ENCODE peak calls at places on chromosomes 11 and 22, in nine cellular contexts. One of them, this sample, is unnamed.

GRCh38 chr11:11580831-11581492 is 40.8 kb downstream of the GALNT18 start:
- DNase-seq in breast epithelium: no peak
- DNase-seq in uterus: no peak
- DNase-seq in HCT116: no peak
- DNase-seq in body of pancreas: no peak
- DNase-seq in transverse colon: no peak
- DNase-seq in A549: no peak
- DNase-seq in GM12892: no peak
- DNase-seq in tibial nerve: no peak
- DNase-seq in this sample: no peak

GRCh38 chr11:11332141-11332710 is 20.8 kb downstream of the CSNK2A3 start:
- DNase-seq in GM12892: no peak
- DNase-seq in transverse colon: no peak
- DNase-seq in body of pancreas: no peak
- DNase-seq in A549: no peak
- DNase-seq in tibial nerve: no peak
- DNase-seq in breast epithelium: no peak
- DNase-seq in uterus: no peak
- DNase-seq in HCT116: no peak
- DNase-seq in this sample: no peak

GRCh38 chr11:76083563-76084451 is 122.5 kb downstream of the WNT11 start:
- DNase-seq in transverse colon: no peak
- DNase-seq in GM12892: no peak
- DNase-seq in body of pancreas: no peak
- DNase-seq in A549: no peak
- DNase-seq in breast epithelium: no peak
- DNase-seq in HCT116: no peak
- DNase-seq in tibial nerve: peak; percentile 28
- DNase-seq in uterus: no peak
- DNase-seq in this sample: no peak

GRCh38 chr11:2419638-2420501 is 19.3 kb downstream of the TSSC4 start:
- DNase-seq in breast epithelium: peak; percentile 71
- DNase-seq in transverse colon: peak; percentile 84
- DNase-seq in body of pancreas: peak; percentile 83
- DNase-seq in GM12892: peak; percentile 85
- DNase-seq in tibial nerve: peak; percentile 78
- DNase-seq in HCT116: peak; percentile 52
- DNase-seq in A549: peak; percentile 79
- DNase-seq in uterus: peak; percentile 86
- DNase-seq in this sample: no peak

GRCh38 chr22:44489026-44489425 is 9.0 kb downstream of the RTL6 start:
- DNase-seq in transverse colon: no peak
- DNase-seq in A549: no peak
- DNase-seq in HCT116: no peak
- DNase-seq in breast epithelium: no peak
- DNase-seq in uterus: no peak
- DNase-seq in body of pancreas: no peak
- DNase-seq in tibial nerve: no peak
- DNase-seq in GM12892: no peak
- DNase-seq in this sample: no peak

GRCh38 chr11:65059959-65060824 is 1.8 kb upstream of the NAALADL1 start:
- DNase-seq in tibial nerve: no peak
- DNase-seq in GM12892: no peak
- DNase-seq in breast epithelium: no peak
- DNase-seq in transverse colon: no peak
- DNase-seq in body of pancreas: no peak
- DNase-seq in uterus: no peak
- DNase-seq in A549: no peak
- DNase-seq in HCT116: no peak
- DNase-seq in this sample: no peak

GRCh38 chr11:112087212-112087611 is 539 bp downstream of the SDHD start:
- DNase-seq in HCT116: no peak
- DNase-seq in GM12892: no peak
- DNase-seq in breast epithelium: no peak
- DNase-seq in body of pancreas: no peak
- DNase-seq in tibial nerve: no peak
- DNase-seq in transverse colon: no peak
- DNase-seq in A549: no peak
- DNase-seq in uterus: no peak
- DNase-seq in this sample: no peak

GRCh38 chr11:43212279-43212678 is 99.5 kb upstream of the API5 start:
- DNase-seq in A549: no peak
- DNase-seq in breast epithelium: no peak
- DNase-seq in uterus: no peak
- DNase-seq in transverse colon: no peak
- DNase-seq in body of pancreas: no peak
- DNase-seq in GM12892: no peak
- DNase-seq in HCT116: no peak
- DNase-seq in tibial nerve: no peak
- DNase-seq in this sample: no peak

GRCh38 chr11:86861810-86862209 is 61.5 kb downstream of the PRSS23 start:
- DNase-seq in GM12892: no peak
- DNase-seq in body of pancreas: no peak
- DNase-seq in transverse colon: no peak
- DNase-seq in breast epithelium: no peak
- DNase-seq in A549: peak; percentile 11
- DNase-seq in uterus: no peak
- DNase-seq in HCT116: no peak
- DNase-seq in tibial nerve: no peak
- DNase-seq in this sample: no peak

GRCh38 chr11:63610604-63611394 is 3.4 kb downstream of the PLAAT3 start:
- DNase-seq in breast epithelium: no peak
- DNase-seq in HCT116: no peak
- DNase-seq in GM12892: no peak
- DNase-seq in body of pancreas: no peak
- DNase-seq in tibial nerve: no peak
- DNase-seq in A549: no peak
- DNase-seq in transverse colon: no peak
- DNase-seq in uterus: no peak
- DNase-seq in this sample: no peak

GRCh38 chr11:63573881-63574855 is 11.0 kb upstream of the PLAAT2 start:
- DNase-seq in body of pancreas: peak; percentile 22
- DNase-seq in GM12892: no peak
- DNase-seq in HCT116: no peak
- DNase-seq in breast epithelium: no peak
- DNase-seq in A549: peak; percentile 59
- DNase-seq in tibial nerve: peak; percentile 46
- DNase-seq in uterus: peak; percentile 49
- DNase-seq in transverse colon: peak; percentile 81
- DNase-seq in this sample: no peak

GRCh38 chr11:32426819-32427615 is 8.3 kb downstream of the WT1 start:
- DNase-seq in HCT116: no peak
- DNase-seq in A549: no peak
- DNase-seq in breast epithelium: no peak
- DNase-seq in tibial nerve: no peak
- DNase-seq in transverse colon: no peak
- DNase-seq in uterus: peak; percentile 85
- DNase-seq in GM12892: no peak
- DNase-seq in body of pancreas: no peak
- DNase-seq in this sample: no peak

GRCh38 chr22:37234736-37235711 is 9.0 kb downstream of the RAC2 start:
- DNase-seq in transverse colon: peak; percentile 10
- DNase-seq in uterus: no peak
- DNase-seq in A549: no peak
- DNase-seq in breast epithelium: no peak
- DNase-seq in HCT116: no peak
- DNase-seq in tibial nerve: no peak
- DNase-seq in body of pancreas: no peak
- DNase-seq in GM12892: peak; percentile 7
- DNase-seq in this sample: no peak

GRCh38 chr11:71423181-71423790 is 24.9 kb downstream of the DHCR7 start:
- DNase-seq in transverse colon: no peak
- DNase-seq in tibial nerve: no peak
- DNase-seq in breast epithelium: no peak
- DNase-seq in A549: no peak
- DNase-seq in uterus: no peak
- DNase-seq in HCT116: no peak
- DNase-seq in GM12892: no peak
- DNase-seq in body of pancreas: no peak
- DNase-seq in this sample: no peak

GRCh38 chr11:34331329-34331728 is 26.5 kb downstream of the ABTB2 start:
- DNase-seq in GM12892: no peak
- DNase-seq in HCT116: no peak
- DNase-seq in A549: peak; percentile 64
- DNase-seq in uterus: no peak
- DNase-seq in body of pancreas: no peak
- DNase-seq in transverse colon: no peak
- DNase-seq in breast epithelium: no peak
- DNase-seq in tibial nerve: no peak
- DNase-seq in this sample: no peak

GRCh38 chr11:78714539-78714938 is 139.9 kb upstream of the NARS2 start:
- DNase-seq in GM12892: no peak
- DNase-seq in body of pancreas: no peak
- DNase-seq in transverse colon: peak; percentile 9
- DNase-seq in tibial nerve: no peak
- DNase-seq in A549: no peak
- DNase-seq in HCT116: no peak
- DNase-seq in breast epithelium: no peak
- DNase-seq in uterus: no peak
- DNase-seq in this sample: no peak

GRCh38 chr11:27700351-27701261 is at the start of gene BDNF:
- DNase-seq in transverse colon: peak; percentile 9
- DNase-seq in GM12892: no peak
- DNase-seq in HCT116: no peak
- DNase-seq in body of pancreas: no peak
- DNase-seq in tibial nerve: no peak
- DNase-seq in uterus: no peak
- DNase-seq in A549: peak; percentile 67
- DNase-seq in breast epithelium: no peak
- DNase-seq in this sample: no peak

GRCh38 chr11:36091256-36091811 is 147.5 kb downstream of the LDLRAD3 start:
- DNase-seq in tibial nerve: no peak
- DNase-seq in uterus: no peak
- DNase-seq in breast epithelium: no peak
- DNase-seq in GM12892: no peak
- DNase-seq in transverse colon: no peak
- DNase-seq in HCT116: no peak
- DNase-seq in body of pancreas: no peak
- DNase-seq in A549: no peak
- DNase-seq in this sample: no peak

GRCh38 chr11:57387284-57388030 is 3.0 kb downstream of the PRG2 start:
- DNase-seq in body of pancreas: peak; percentile 23
- DNase-seq in transverse colon: no peak
- DNase-seq in tibial nerve: peak; percentile 14
- DNase-seq in HCT116: no peak
- DNase-seq in uterus: no peak
- DNase-seq in GM12892: no peak
- DNase-seq in breast epithelium: no peak
- DNase-seq in A549: peak; percentile 25
- DNase-seq in this sample: no peak
- TF ChIP-seq POLR2A in body of pancreas: no peak
- TF ChIP-seq POLR2A in transverse colon: no peak
- TF ChIP-seq POLR2A in tibial nerve: no peak
- TF ChIP-seq POLR2A in HCT116: no peak
- TF ChIP-seq POLR2A in uterus: no peak
- TF ChIP-seq POLR2A in GM12892: no peak
- TF ChIP-seq POLR2A in breast epithelium: no peak
- TF ChIP-seq POLR2A in A549: no peak
- TF ChIP-seq POLR2A in this sample: no peak

DNA sequence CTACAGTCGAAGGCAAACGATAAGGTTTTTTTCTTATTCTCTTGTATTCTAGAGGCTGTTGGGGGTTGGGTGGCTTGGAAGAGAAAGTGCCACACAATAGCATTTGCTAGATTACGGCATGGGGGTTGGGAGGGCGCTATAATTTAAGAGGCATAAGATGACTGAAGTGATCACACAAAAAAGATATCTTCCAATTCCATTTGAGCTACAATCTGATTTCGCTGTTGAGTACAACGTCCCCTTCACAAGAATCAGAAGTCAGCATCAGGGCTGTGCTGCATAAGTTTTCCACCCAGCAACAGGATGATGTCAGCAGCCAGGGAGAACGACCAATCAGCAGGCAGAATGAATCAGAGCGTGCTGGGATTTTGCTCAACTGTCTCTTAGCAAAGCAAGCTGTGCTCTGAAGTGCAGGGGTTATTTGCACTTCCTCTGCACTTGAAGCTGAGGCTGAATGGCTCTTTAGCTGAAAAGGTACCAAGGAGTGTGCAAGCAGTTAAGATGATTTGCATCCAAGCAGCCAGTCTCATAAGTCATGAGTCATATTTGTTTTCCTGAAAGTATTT is 23.2 kb upstream of the SESN3 start:
- DNase-seq in tibial nerve: peak; percentile 84
- DNase-seq in body of pancreas: peak; percentile 72
- DNase-seq in uterus: peak; percentile 80
- DNase-seq in HCT116: peak; percentile 64
- DNase-seq in A549: peak; percentile 72
- DNase-seq in transverse colon: peak; percentile 84
- DNase-seq in breast epithelium: peak; percentile 60
- DNase-seq in GM12892: peak; percentile 29
- DNase-seq in this sample: peak; percentile 29
- TF ChIP-seq POLR2A in tibial nerve: peak; percentile 59
- TF ChIP-seq POLR2A in body of pancreas: no peak
- TF ChIP-seq POLR2A in uterus: peak; percentile 27
- TF ChIP-seq POLR2A in HCT116: no peak
- TF ChIP-seq POLR2A in A549: no peak
- TF ChIP-seq POLR2A in transverse colon: no peak
- TF ChIP-seq POLR2A in breast epithelium: no peak
- TF ChIP-seq POLR2A in GM12892: peak; percentile 85
- TF ChIP-seq POLR2A in this sample: peak; percentile 8

DNA sequence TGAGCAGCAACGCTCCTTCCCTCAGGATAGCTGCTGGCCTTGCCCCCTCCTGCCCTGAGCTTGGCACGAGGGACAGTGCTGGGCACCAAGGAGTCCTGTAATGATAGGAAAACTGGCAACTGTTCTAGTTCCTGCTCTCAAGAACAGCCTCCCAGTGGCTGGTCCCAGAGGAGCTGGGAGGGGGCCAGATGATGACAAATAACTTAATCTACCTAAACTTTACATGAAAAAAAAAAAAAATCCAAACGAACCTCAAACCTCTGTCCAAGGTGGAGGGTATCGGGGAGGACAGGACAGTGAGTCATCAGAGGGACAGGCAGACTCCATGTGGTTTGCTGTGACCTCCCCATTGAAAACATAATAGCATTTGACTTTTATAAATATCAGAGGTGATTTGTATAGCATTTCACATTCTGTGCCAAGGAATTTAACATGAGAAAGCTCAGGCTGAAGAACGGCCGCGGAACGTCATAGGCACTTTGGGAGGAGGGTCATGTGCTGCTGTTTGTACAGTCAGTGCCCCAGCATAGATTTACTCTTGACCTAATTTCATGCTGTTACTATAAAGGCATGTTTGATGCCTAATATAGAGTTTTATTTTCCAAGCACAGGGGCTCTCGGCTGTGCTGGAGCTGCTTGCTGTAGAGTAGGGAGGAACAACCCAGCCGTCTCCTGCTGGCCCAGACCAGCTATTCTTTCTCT is 98.2 kb upstream of the NNMT start:
- DNase-seq in body of pancreas: peak; percentile 87
- DNase-seq in A549: no peak
- DNase-seq in breast epithelium: no peak
- DNase-seq in GM12892: no peak
- DNase-seq in uterus: peak; percentile 71
- DNase-seq in transverse colon: peak; percentile 63
- DNase-seq in tibial nerve: no peak
- DNase-seq in HCT116: no peak
- DNase-seq in this sample: no peak
- TF ChIP-seq POLR2A in body of pancreas: peak; percentile 41
- TF ChIP-seq POLR2A in A549: no peak
- TF ChIP-seq POLR2A in breast epithelium: no peak
- TF ChIP-seq POLR2A in GM12892: no peak
- TF ChIP-seq POLR2A in uterus: peak; percentile 34
- TF ChIP-seq POLR2A in transverse colon: peak; percentile 28
- TF ChIP-seq POLR2A in tibial nerve: peak; percentile 14
- TF ChIP-seq POLR2A in HCT116: no peak
- TF ChIP-seq POLR2A in this sample: no peak

GRCh38 chr22:35380537-35381423 is at the start of gene HMOX1:
- DNase-seq in HCT116: peak; percentile 51
- DNase-seq in breast epithelium: peak; percentile 89
- DNase-seq in body of pancreas: peak; percentile 91
- DNase-seq in tibial nerve: peak; percentile 90
- DNase-seq in transverse colon: peak; percentile 94
- DNase-seq in uterus: peak; percentile 89
- DNase-seq in GM12892: peak; percentile 86
- DNase-seq in A549: peak; percentile 82
- DNase-seq in this sample: peak; percentile 36
- TF ChIP-seq POLR2A in HCT116: peak; percentile 30
- TF ChIP-seq POLR2A in breast epithelium: peak; percentile 22
- TF ChIP-seq POLR2A in body of pancreas: peak; percentile 70
- TF ChIP-seq POLR2A in tibial nerve: peak; percentile 67
- TF ChIP-seq POLR2A in transverse colon: peak; percentile 84
- TF ChIP-seq POLR2A in uterus: peak; percentile 64
- TF ChIP-seq POLR2A in GM12892: peak; percentile 83
- TF ChIP-seq POLR2A in A549: peak; percentile 91
- TF ChIP-seq POLR2A in this sample: peak; percentile 82

This sample was measured in esophagus squamous epithelium.